ENCODE peak calls at places on chromosomes 3 and 15, in ten cellular contexts. D is posterior vena cava; K is activated CD4-positive, alpha-beta memory T cell treated with anti-CD3 and anti-CD28 coated beads for 36 hours; S is M059J; O is aorta; B is dorsolateral prefrontal cortex; Z is HTR-8/SVneo; T is Caco-2; J is H9; P is NCI-H1092 treated with DMSO at 0.1 percent for 48 hours. W is an unnamed sample.

GRCh38 chr3:134030382-134030753 is 643 bp upstream of the SLCO2A1 start:
- DNase-seq in D (no peak), K (no peak), S (no peak), O (no peak), B (no peak), Z (no peak), T (no peak), J (no peak), P (peak; percentile 12), W (no peak)

GRCh38 chr15:20358066-20358780 is 183.4 kb downstream of the GOLGA6L6 start:
- DNase-seq in D (peak; percentile 86), K (no peak), S (no peak), O (peak; percentile 50), B (peak; percentile 22), Z (no peak), T (peak; percentile 61), J (peak; percentile 26), P (no peak), W (no peak)

GRCh38 chr15:61383421-61383820 is 154.3 kb upstream of the RORA start:
- DNase-seq in D (no peak), K (no peak), S (no peak), O (no peak), B (no peak), Z (no peak), T (no peak), J (no peak), P (no peak), W (peak; percentile 20)

GRCh38 chr15:101201411-101202174 is 50.3 kb downstream of the CHSY1 start:
- DNase-seq in D (peak; percentile 97), K (peak; percentile 56), S (peak; percentile 98), O (peak; percentile 98), B (peak; percentile 36), Z (peak; percentile 91), T (no peak), J (peak; percentile 95), P (no peak), W (peak; percentile 98)

GRCh38 chr3:19489936-19490335 is 341.6 kb downstream of the KCNH8 start:
- DNase-seq in D (no peak), K (no peak), S (no peak), O (no peak), B (no peak), Z (no peak), T (no peak), J (no peak), P (no peak), W (no peak)

GRCh38 chr3:182739619-182740018 is 53.7 kb upstream of the ATP11B start:
- DNase-seq in D (no peak), K (no peak), S (no peak), O (no peak), B (no peak), Z (peak; percentile 45), T (no peak), J (no peak), P (no peak), W (peak; percentile 73)

GRCh38 chr3:45110185-45110833 is 35.9 kb downstream of the CDCP1 start:
- DNase-seq in D (no peak), K (peak; percentile 52), S (peak; percentile 69), O (no peak), B (no peak), Z (no peak), T (no peak), J (no peak), P (no peak), W (no peak)

GRCh38 chr3:151918253-151919029 is 45.0 kb downstream of the SUCNR1 start:
- DNase-seq in D (no peak), K (no peak), S (peak; percentile 82), O (no peak), B (no peak), Z (peak; percentile 36), T (no peak), J (no peak), P (peak; percentile 40), W (peak; percentile 60)

GRCh38 chr15:74858366-74858735 is 14.8 kb downstream of the SCAMP2 start:
- DNase-seq in D (no peak), K (no peak), S (no peak), O (no peak), B (no peak), Z (no peak), T (no peak), J (no peak), P (no peak), W (no peak)

GRCh38 chr15:52678036-52678467 is 1.1 kb downstream of the ATOSA start:
- DNase-seq in D (peak; percentile 85), K (peak; percentile 78), S (peak; percentile 74), O (peak; percentile 81), B (no peak), Z (peak; percentile 41), T (peak; percentile 40), J (peak; percentile 46), P (peak; percentile 34), W (peak; percentile 51)

GRCh38 chr15:40085225-40085624 is 23.5 kb downstream of the BMF start:
- DNase-seq in D (no peak), K (no peak), S (no peak), O (no peak), B (no peak), Z (no peak), T (no peak), J (no peak), P (no peak), W (peak; percentile 84)

GRCh38 chr3:194204036-194204792 is 68.3 kb downstream of the HES1 start:
- DNase-seq in D (no peak), K (peak; percentile 16), S (peak; percentile 25), O (no peak), B (no peak), Z (no peak), T (no peak), J (peak; percentile 44), P (peak; percentile 10), W (no peak)

GRCh38 chr3:172397716-172398405 is 50.4 kb downstream of the GHSR start:
- DNase-seq in D (no peak), K (no peak), S (no peak), O (no peak), B (no peak), Z (no peak), T (no peak), J (no peak), P (no peak), W (no peak)

GRCh38 chr3:133209871-133210550 is 171.8 kb downstream of the TMEM108 start:
- DNase-seq in D (no peak), K (no peak), S (peak; percentile 83), O (no peak), B (no peak), Z (no peak), T (no peak), J (no peak), P (no peak), W (no peak)

GRCh38 chr3:139202226-139202958 is 141.4 kb upstream of the MRPS22 start:
- DNase-seq in D (no peak), K (peak; percentile 20), S (peak; percentile 91), O (no peak), B (peak; percentile 35), Z (peak; percentile 63), T (peak; percentile 75), J (peak; percentile 86), P (no peak), W (peak; percentile 36)

GRCh38 chr15:70672081-70672480 is 91.3 kb downstream of the UACA start:
- DNase-seq in D (no peak), K (no peak), S (peak; percentile 9), O (no peak), B (no peak), Z (no peak), T (no peak), J (no peak), P (no peak), W (no peak)

GRCh38 chr3:169613053-169613803 is 50.3 kb downstream of the MECOM start:
- DNase-seq in D (no peak), K (no peak), S (no peak), O (no peak), B (no peak), Z (no peak), T (no peak), J (no peak), P (no peak), W (no peak)

GRCh38 chr3:5494913-5495519 is 307.5 kb downstream of the EDEM1 start:
- DNase-seq in D (no peak), K (no peak), S (no peak), O (no peak), B (no peak), Z (no peak), T (no peak), J (no peak), P (no peak), W (no peak)

GRCh38 chr3:99758502-99759177 is 59.0 kb upstream of the CMSS1 start:
- DNase-seq in D (no peak), K (no peak), S (no peak), O (no peak), B (no peak), Z (no peak), T (no peak), J (no peak), P (no peak), W (no peak)

GRCh38 chr3:18134386-18135082 is 290.6 kb downstream of the SATB1 start:
- DNase-seq in D (no peak), K (no peak), S (peak; percentile 14), O (no peak), B (no peak), Z (no peak), T (no peak), J (no peak), P (no peak), W (no peak)

GRCh38 chr3:99823723-99824711 is 6.4 kb downstream of the CMSS1 start:
- DNase-seq in D (no peak), K (no peak), S (no peak), O (no peak), B (no peak), Z (no peak), T (no peak), J (no peak), P (no peak), W (peak; percentile 27)

GRCh38 chr3:123353852-123354238 is 95.0 kb downstream of the ADCY5 start:
- DNase-seq in D (no peak), K (no peak), S (no peak), O (no peak), B (no peak), Z (peak; percentile 56), T (no peak), J (no peak), P (no peak), W (no peak)

GRCh38 chr15:45473068-45473467 is 49.5 kb downstream of the SLC30A4 start:
- DNase-seq in D (no peak), K (no peak), S (no peak), O (no peak), B (no peak), Z (no peak), T (no peak), J (no peak), P (no peak), W (no peak)

GRCh38 chr15:57183041-57183440 is 193.3 kb upstream of the CGNL1 start:
- DNase-seq in D (no peak), K (no peak), S (no peak), O (no peak), B (no peak), Z (no peak), T (no peak), J (no peak), P (no peak), W (no peak)

GRCh38 chr3:105827101-105827634 is 41.6 kb downstream of the CBLB start:
- DNase-seq in D (no peak), K (peak; percentile 18), S (no peak), O (no peak), B (no peak), Z (no peak), T (no peak), J (no peak), P (no peak), W (no peak)

GRCh38 chr15:95259965-95260364 is 1028.6 kb downstream of the MCTP2 start:
- DNase-seq in D (no peak), K (no peak), S (no peak), O (peak; percentile 56), B (no peak), Z (no peak), T (no peak), J (peak; percentile 31), P (no peak), W (peak; percentile 82)

GRCh38 chr15:93500155-93500554 is 411.1 kb upstream of the RGMA start:
- DNase-seq in D (no peak), K (no peak), S (no peak), O (no peak), B (no peak), Z (no peak), T (no peak), J (no peak), P (no peak), W (no peak)

GRCh38 chr3:8852511-8852910 is 83.1 kb upstream of the OXTR start:
- DNase-seq in D (no peak), K (no peak), S (no peak), O (no peak), B (no peak), Z (no peak), T (no peak), J (no peak), P (no peak), W (no peak)